ENCODE peak calls at places on chromosome 5, in four cellular contexts. One of them, this sample, is unnamed.

GRCh38 chr5:109855056-109855455 is 165.3 kb downstream of the MAN2A1 start:
- DNase-seq in SK-N-SH: no peak
- DNase-seq in HepG2: no peak
- DNase-seq in WTC11: no peak
- DNase-seq in this sample: no peak

GRCh38 chr5:7261049-7261448 is 134.9 kb upstream of the ADCY2 start:
- DNase-seq in SK-N-SH: peak; percentile 10
- DNase-seq in HepG2: peak; percentile 42
- DNase-seq in WTC11: peak; percentile 80
- DNase-seq in this sample: peak; percentile 49

GRCh38 chr5:28710360-28710759 is 1672.0 kb upstream of the CDH9 start:
- DNase-seq in SK-N-SH: peak; percentile 7
- DNase-seq in HepG2: no peak
- DNase-seq in WTC11: no peak
- DNase-seq in this sample: no peak

GRCh38 chr5:160506006-160507004 is 84.7 kb downstream of the PTTG1 start:
- DNase-seq in SK-N-SH: peak; percentile 23
- DNase-seq in HepG2: no peak
- DNase-seq in WTC11: peak; percentile 56
- DNase-seq in this sample: no peak

GRCh38 chr5:142104491-142104890 is 4.1 kb upstream of the NDFIP1 start:
- DNase-seq in SK-N-SH: no peak
- DNase-seq in HepG2: no peak
- DNase-seq in WTC11: no peak
- DNase-seq in this sample: no peak

GRCh38 chr5:11289733-11290132 is 528.7 kb upstream of the DAP start:
- DNase-seq in SK-N-SH: no peak
- DNase-seq in HepG2: no peak
- DNase-seq in WTC11: peak; percentile 26
- DNase-seq in this sample: no peak

GRCh38 chr5:125870271-125870670 is 552.9 kb upstream of the GRAMD2B start:
- DNase-seq in SK-N-SH: peak; percentile 55
- DNase-seq in HepG2: no peak
- DNase-seq in WTC11: no peak
- DNase-seq in this sample: no peak

GRCh38 chr5:139481580-139482049 is 943 bp downstream of the STING1 start:
- DNase-seq in SK-N-SH: peak; percentile 31
- DNase-seq in HepG2: no peak
- DNase-seq in WTC11: no peak
- DNase-seq in this sample: peak; percentile 43

GRCh38 chr5:100182402-100182801 is 352.8 kb upstream of the FAM174A start:
- DNase-seq in SK-N-SH: no peak
- DNase-seq in HepG2: no peak
- DNase-seq in WTC11: no peak
- DNase-seq in this sample: no peak

GRCh38 chr5:33235824-33236223 is 204.9 kb upstream of the TARS1 start:
- DNase-seq in SK-N-SH: no peak
- DNase-seq in HepG2: no peak
- DNase-seq in WTC11: no peak
- DNase-seq in this sample: no peak

GRCh38 chr5:98458004-98458403 is 315.5 kb upstream of the RGMB start:
- DNase-seq in SK-N-SH: no peak
- DNase-seq in HepG2: no peak
- DNase-seq in WTC11: no peak
- DNase-seq in this sample: no peak

GRCh38 chr5:45411971-45412612 is 284.1 kb downstream of the HCN1 start:
- DNase-seq in SK-N-SH: no peak
- DNase-seq in HepG2: no peak
- DNase-seq in WTC11: no peak
- DNase-seq in this sample: no peak

GRCh38 chr5:172562443-172562842 is 78.6 kb upstream of the NEURL1B start:
- DNase-seq in SK-N-SH: no peak
- DNase-seq in HepG2: no peak
- DNase-seq in WTC11: no peak
- DNase-seq in this sample: no peak

GRCh38 chr5:176712546-176713297 is 65.4 kb downstream of the TSPAN17 start:
- DNase-seq in SK-N-SH: no peak
- DNase-seq in HepG2: no peak
- DNase-seq in WTC11: no peak
- DNase-seq in this sample: no peak

GRCh38 chr5:41721521-41721920 is 148.7 kb downstream of the OXCT1 start:
- DNase-seq in SK-N-SH: peak; percentile 48
- DNase-seq in HepG2: no peak
- DNase-seq in WTC11: no peak
- DNase-seq in this sample: no peak

GRCh38 chr5:150763023-150763793 is 4.4 kb upstream of the DCTN4 start:
- DNase-seq in SK-N-SH: peak; percentile 30
- DNase-seq in HepG2: peak; percentile 80
- DNase-seq in WTC11: no peak
- DNase-seq in this sample: peak; percentile 70

GRCh38 chr5:10556331-10556807 is 7.5 kb upstream of the ANKRD33B start:
- DNase-seq in SK-N-SH: no peak
- DNase-seq in HepG2: no peak
- DNase-seq in WTC11: no peak
- DNase-seq in this sample: no peak

GRCh38 chr5:32991416-32991805 is 280.3 kb downstream of the NPR3 start:
- DNase-seq in SK-N-SH: no peak
- DNase-seq in HepG2: no peak
- DNase-seq in WTC11: no peak
- DNase-seq in this sample: no peak

GRCh38 chr5:133147411-133147810 is 95.6 kb downstream of the HSPA4 start:
- DNase-seq in SK-N-SH: no peak
- DNase-seq in HepG2: no peak
- DNase-seq in WTC11: no peak
- DNase-seq in this sample: no peak

GRCh38 chr5:43567967-43568366 is 11.1 kb upstream of the PAIP1 start:
- DNase-seq in SK-N-SH: no peak
- DNase-seq in HepG2: no peak
- DNase-seq in WTC11: no peak
- DNase-seq in this sample: no peak

GRCh38 chr5:132012385-132013005 is 1.0 kb upstream of the ACSL6 start:
- DNase-seq in SK-N-SH: no peak
- DNase-seq in HepG2: peak; percentile 51
- DNase-seq in WTC11: peak; percentile 84
- DNase-seq in this sample: peak; percentile 40
- TF ChIP-seq FOXJ3 in SK-N-SH: no peak
- TF ChIP-seq FOXJ3 in HepG2: no peak
- TF ChIP-seq FOXJ3 in WTC11: no peak
- TF ChIP-seq FOXJ3 in this sample: no peak

DNA sequence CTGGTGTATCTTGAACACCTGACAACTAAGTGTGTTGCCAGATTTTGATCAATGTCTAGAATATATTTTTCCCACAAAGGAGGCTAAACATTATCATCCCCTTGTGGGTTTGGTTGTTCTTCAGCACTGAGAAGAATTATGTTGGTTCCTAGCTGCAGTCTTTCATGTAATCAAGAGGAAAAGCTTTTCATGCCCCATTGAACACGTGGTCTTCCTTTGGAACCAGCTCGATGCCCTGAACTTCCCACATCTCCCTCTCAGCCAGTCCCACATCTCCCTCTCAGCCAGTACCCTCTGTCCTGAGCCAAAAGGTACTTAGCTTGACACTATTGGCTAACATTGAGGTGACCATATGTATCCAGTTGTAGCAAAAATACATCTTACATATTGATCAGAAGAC is 36.7 kb upstream of the ZSWIM6 start:
- DNase-seq in SK-N-SH: no peak
- DNase-seq in HepG2: no peak
- DNase-seq in WTC11: no peak
- DNase-seq in this sample: no peak
- TF ChIP-seq FOXJ3 in SK-N-SH: no peak
- TF ChIP-seq FOXJ3 in HepG2: no peak
- TF ChIP-seq FOXJ3 in WTC11: no peak
- TF ChIP-seq FOXJ3 in this sample: no peak

GRCh38 chr5:72242796-72243475 is 77.1 kb downstream of the MRPS27 start:
- DNase-seq in SK-N-SH: no peak
- DNase-seq in HepG2: no peak
- DNase-seq in WTC11: no peak
- DNase-seq in this sample: no peak
- TF ChIP-seq FOXJ3 in SK-N-SH: no peak
- TF ChIP-seq FOXJ3 in HepG2: no peak
- TF ChIP-seq FOXJ3 in WTC11: no peak
- TF ChIP-seq FOXJ3 in this sample: no peak

GRCh38 chr5:179409806-179410205 is 64.5 kb upstream of the ADAMTS2 start:
- DNase-seq in SK-N-SH: no peak
- DNase-seq in HepG2: no peak
- DNase-seq in WTC11: no peak
- DNase-seq in this sample: peak; percentile 30

GRCh38 chr5:179405426-179406030 is 60.3 kb upstream of the ADAMTS2 start:
- DNase-seq in SK-N-SH: no peak
- DNase-seq in HepG2: no peak
- DNase-seq in WTC11: no peak
- DNase-seq in this sample: no peak

GRCh38 chr5:179406031-179406681 is 60.9 kb upstream of the ADAMTS2 start:
- DNase-seq in SK-N-SH: no peak
- DNase-seq in HepG2: no peak
- DNase-seq in WTC11: no peak
- DNase-seq in this sample: no peak

GRCh38 chr5:179408646-179409045 is 63.4 kb upstream of the ADAMTS2 start:
- DNase-seq in SK-N-SH: no peak
- DNase-seq in HepG2: no peak
- DNase-seq in WTC11: no peak
- DNase-seq in this sample: no peak

GRCh38 chr5:179407191-179408175 is 62.2 kb upstream of the ADAMTS2 start:
- DNase-seq in SK-N-SH: peak; percentile 64
- DNase-seq in HepG2: no peak
- DNase-seq in WTC11: no peak
- DNase-seq in this sample: no peak
- TF ChIP-seq FOXJ3 in SK-N-SH: no peak
- TF ChIP-seq FOXJ3 in HepG2: no peak
- TF ChIP-seq FOXJ3 in WTC11: no peak
- TF ChIP-seq FOXJ3 in this sample: no peak

DNA sequence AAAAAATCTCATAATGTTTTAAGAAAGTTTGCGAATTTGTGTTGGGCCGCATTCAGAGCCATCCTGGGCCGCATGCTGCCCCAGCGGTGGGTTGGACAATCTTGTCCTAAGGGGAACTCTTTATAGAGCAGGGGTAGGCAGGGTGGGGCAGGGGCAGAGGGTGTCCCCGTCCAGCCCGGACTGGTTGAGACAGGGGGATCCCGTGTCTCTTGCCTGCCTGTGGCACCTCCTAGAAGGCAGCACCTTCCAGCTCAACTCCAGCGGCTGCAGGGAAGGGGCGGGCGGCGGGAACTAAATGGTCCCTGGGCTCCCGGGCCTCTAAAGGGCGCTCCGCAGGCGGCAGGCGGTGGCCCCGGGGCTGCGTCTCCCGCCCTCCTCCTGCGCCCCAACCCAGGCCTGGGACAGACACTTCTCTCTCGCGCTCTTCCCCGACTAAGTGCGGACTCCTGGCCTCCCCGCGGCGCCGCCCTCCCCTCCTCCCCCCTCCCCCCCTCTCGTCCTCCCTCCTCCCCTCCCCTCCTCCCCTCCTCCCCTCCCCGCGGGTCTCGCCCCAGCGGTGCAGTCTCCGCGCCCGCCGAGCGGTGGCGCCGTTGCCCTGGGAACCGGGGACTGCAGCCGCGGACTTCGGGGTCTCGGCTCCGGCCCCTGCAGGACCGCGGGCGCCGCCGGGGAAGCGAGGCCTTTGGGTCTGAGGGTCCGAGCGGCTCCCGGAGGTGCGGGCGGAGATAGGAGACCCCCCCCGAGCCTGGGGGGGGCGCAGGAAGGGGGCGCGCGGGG is 132.6 kb downstream of the MRPL36 start:
- DNase-seq in SK-N-SH: peak; percentile 93
- DNase-seq in HepG2: no peak
- DNase-seq in WTC11: peak; percentile 88
- DNase-seq in this sample: peak; percentile 92
- TF ChIP-seq FOXJ3 in SK-N-SH: no peak
- TF ChIP-seq FOXJ3 in HepG2: no peak
- TF ChIP-seq FOXJ3 in WTC11: no peak
- TF ChIP-seq FOXJ3 in this sample: no peak